ENCODE peak calls at places on chromosomes 16 and 17, in eight cellular contexts. One of them, this sample, is unnamed.

GRCh38 chr17:46001390-46002310 is 2.6 kb downstream of the STH start:
- DNase-seq in lower leg skin: no peak
- DNase-seq in heart left ventricle: no peak
- DNase-seq in tibial nerve: no peak
- DNase-seq in H54: no peak
- DNase-seq in A549: no peak
- DNase-seq in suprapubic skin: no peak
- DNase-seq in prostate gland: no peak
- DNase-seq in this sample: no peak

GRCh38 chr16:19348125-19348524 is 62.6 kb downstream of the CLEC19A start:
- DNase-seq in lower leg skin: no peak
- DNase-seq in heart left ventricle: no peak
- DNase-seq in tibial nerve: no peak
- DNase-seq in H54: no peak
- DNase-seq in A549: no peak
- DNase-seq in suprapubic skin: no peak
- DNase-seq in prostate gland: no peak
- DNase-seq in this sample: no peak

GRCh38 chr16:66695935-66696668 is 441 bp downstream of the CMTM4 start:
- DNase-seq in lower leg skin: peak
- DNase-seq in heart left ventricle: peak
- DNase-seq in tibial nerve: no peak
- DNase-seq in H54: no peak
- DNase-seq in A549: peak
- DNase-seq in suprapubic skin: no peak
- DNase-seq in prostate gland: peak
- DNase-seq in this sample: peak

GRCh38 chr17:75998327-75998795 is 2.3 kb upstream of the CDK3 start:
- DNase-seq in lower leg skin: no peak
- DNase-seq in heart left ventricle: peak
- DNase-seq in tibial nerve: no peak
- DNase-seq in H54: no peak
- DNase-seq in A549: no peak
- DNase-seq in suprapubic skin: no peak
- DNase-seq in prostate gland: no peak
- DNase-seq in this sample: no peak

GRCh38 chr17:57567278-57567677 is 177.8 kb downstream of the CCDC182 start:
- DNase-seq in lower leg skin: no peak
- DNase-seq in heart left ventricle: no peak
- DNase-seq in tibial nerve: no peak
- DNase-seq in H54: no peak
- DNase-seq in A549: no peak
- DNase-seq in suprapubic skin: no peak
- DNase-seq in prostate gland: no peak
- DNase-seq in this sample: no peak

GRCh38 chr17:66805567-66805966 is 29.4 kb upstream of the CACNG5 start:
- DNase-seq in lower leg skin: no peak
- DNase-seq in heart left ventricle: no peak
- DNase-seq in tibial nerve: no peak
- DNase-seq in H54: no peak
- DNase-seq in A549: no peak
- DNase-seq in suprapubic skin: no peak
- DNase-seq in prostate gland: no peak
- DNase-seq in this sample: no peak

GRCh38 chr17:3961564-3962047 is 2.6 kb downstream of the ATP2A3 start:
- DNase-seq in lower leg skin: no peak
- DNase-seq in heart left ventricle: no peak
- DNase-seq in tibial nerve: no peak
- DNase-seq in H54: no peak
- DNase-seq in A549: no peak
- DNase-seq in suprapubic skin: no peak
- DNase-seq in prostate gland: no peak
- DNase-seq in this sample: no peak

GRCh38 chr16:70522216-70523000 is 946 bp downstream of the COG4 start:
- DNase-seq in lower leg skin: no peak
- DNase-seq in heart left ventricle: no peak
- DNase-seq in tibial nerve: no peak
- DNase-seq in H54: no peak
- DNase-seq in A549: no peak
- DNase-seq in suprapubic skin: no peak
- DNase-seq in prostate gland: no peak
- DNase-seq in this sample: no peak

GRCh38 chr16:68744744-68745280 is 7.7 kb downstream of the CDH1 start:
- DNase-seq in lower leg skin: peak
- DNase-seq in heart left ventricle: no peak
- DNase-seq in tibial nerve: no peak
- DNase-seq in H54: no peak
- DNase-seq in A549: peak
- DNase-seq in suprapubic skin: no peak
- DNase-seq in prostate gland: peak
- DNase-seq in this sample: no peak

GRCh38 chr17:66348605-66349165 is 46.3 kb downstream of the PRKCA start:
- DNase-seq in lower leg skin: no peak
- DNase-seq in heart left ventricle: no peak
- DNase-seq in tibial nerve: no peak
- DNase-seq in H54: peak
- DNase-seq in A549: peak
- DNase-seq in suprapubic skin: no peak
- DNase-seq in prostate gland: peak
- DNase-seq in this sample: peak

GRCh38 chr17:66351053-66351452 is 48.6 kb downstream of the PRKCA start:
- DNase-seq in lower leg skin: peak
- DNase-seq in heart left ventricle: no peak
- DNase-seq in tibial nerve: no peak
- DNase-seq in H54: no peak
- DNase-seq in A549: no peak
- DNase-seq in suprapubic skin: no peak
- DNase-seq in prostate gland: no peak
- DNase-seq in this sample: no peak

GRCh38 chr17:18107971-18108370 is 585 bp upstream of the MYO15A start:
- DNase-seq in lower leg skin: no peak
- DNase-seq in heart left ventricle: no peak
- DNase-seq in tibial nerve: no peak
- DNase-seq in H54: no peak
- DNase-seq in A549: no peak
- DNase-seq in suprapubic skin: no peak
- DNase-seq in prostate gland: no peak
- DNase-seq in this sample: no peak

GRCh38 chr17:18105027-18105426 is 3.5 kb upstream of the MYO15A start:
- DNase-seq in lower leg skin: no peak
- DNase-seq in heart left ventricle: no peak
- DNase-seq in tibial nerve: no peak
- DNase-seq in H54: no peak
- DNase-seq in A549: no peak
- DNase-seq in suprapubic skin: no peak
- DNase-seq in prostate gland: no peak
- DNase-seq in this sample: no peak

GRCh38 chr17:18105595-18105994 is 3.0 kb upstream of the MYO15A start:
- DNase-seq in lower leg skin: no peak
- DNase-seq in heart left ventricle: no peak
- DNase-seq in tibial nerve: no peak
- DNase-seq in H54: no peak
- DNase-seq in A549: no peak
- DNase-seq in suprapubic skin: no peak
- DNase-seq in prostate gland: no peak
- DNase-seq in this sample: no peak

GRCh38 chr17:18107061-18107460 is 1.5 kb upstream of the MYO15A start:
- DNase-seq in lower leg skin: no peak
- DNase-seq in heart left ventricle: no peak
- DNase-seq in tibial nerve: no peak
- DNase-seq in H54: no peak
- DNase-seq in A549: no peak
- DNase-seq in suprapubic skin: no peak
- DNase-seq in prostate gland: no peak
- DNase-seq in this sample: no peak

GRCh38 chr17:18106211-18106610 is 2.3 kb upstream of the MYO15A start:
- DNase-seq in lower leg skin: no peak
- DNase-seq in heart left ventricle: no peak
- DNase-seq in tibial nerve: no peak
- DNase-seq in H54: no peak
- DNase-seq in A549: no peak
- DNase-seq in suprapubic skin: no peak
- DNase-seq in prostate gland: no peak
- DNase-seq in this sample: no peak
- TF ChIP-seq POLR2A in lower leg skin: no peak
- TF ChIP-seq POLR2A in heart left ventricle: no peak
- TF ChIP-seq POLR2A in tibial nerve: no peak
- TF ChIP-seq POLR2A in H54: no peak
- TF ChIP-seq POLR2A in A549: no peak
- TF ChIP-seq POLR2A in suprapubic skin: no peak
- TF ChIP-seq POLR2A in prostate gland: no peak
- TF ChIP-seq POLR2A in this sample: no peak

GRCh38 chr17:44687752-44688151 is 1.8 kb downstream of the CCDC43 start:
- DNase-seq in lower leg skin: no peak
- DNase-seq in heart left ventricle: no peak
- DNase-seq in tibial nerve: no peak
- DNase-seq in H54: no peak
- DNase-seq in A549: no peak
- DNase-seq in suprapubic skin: no peak
- DNase-seq in prostate gland: no peak
- DNase-seq in this sample: no peak

GRCh38 chr17:44693609-44694008 is 4.0 kb upstream of the CCDC43 start:
- DNase-seq in lower leg skin: no peak
- DNase-seq in heart left ventricle: no peak
- DNase-seq in tibial nerve: no peak
- DNase-seq in H54: no peak
- DNase-seq in A549: no peak
- DNase-seq in suprapubic skin: no peak
- DNase-seq in prostate gland: no peak
- DNase-seq in this sample: no peak

GRCh38 chr17:44688200-44688599 is 1.4 kb downstream of the CCDC43 start:
- DNase-seq in lower leg skin: no peak
- DNase-seq in heart left ventricle: no peak
- DNase-seq in tibial nerve: no peak
- DNase-seq in H54: no peak
- DNase-seq in A549: no peak
- DNase-seq in suprapubic skin: no peak
- DNase-seq in prostate gland: no peak
- DNase-seq in this sample: no peak

GRCh38 chr17:44688675-44689491 is 693 bp downstream of the CCDC43 start:
- DNase-seq in lower leg skin: no peak
- DNase-seq in heart left ventricle: no peak
- DNase-seq in tibial nerve: no peak
- DNase-seq in H54: no peak
- DNase-seq in A549: no peak
- DNase-seq in suprapubic skin: no peak
- DNase-seq in prostate gland: no peak
- DNase-seq in this sample: no peak

DNA sequence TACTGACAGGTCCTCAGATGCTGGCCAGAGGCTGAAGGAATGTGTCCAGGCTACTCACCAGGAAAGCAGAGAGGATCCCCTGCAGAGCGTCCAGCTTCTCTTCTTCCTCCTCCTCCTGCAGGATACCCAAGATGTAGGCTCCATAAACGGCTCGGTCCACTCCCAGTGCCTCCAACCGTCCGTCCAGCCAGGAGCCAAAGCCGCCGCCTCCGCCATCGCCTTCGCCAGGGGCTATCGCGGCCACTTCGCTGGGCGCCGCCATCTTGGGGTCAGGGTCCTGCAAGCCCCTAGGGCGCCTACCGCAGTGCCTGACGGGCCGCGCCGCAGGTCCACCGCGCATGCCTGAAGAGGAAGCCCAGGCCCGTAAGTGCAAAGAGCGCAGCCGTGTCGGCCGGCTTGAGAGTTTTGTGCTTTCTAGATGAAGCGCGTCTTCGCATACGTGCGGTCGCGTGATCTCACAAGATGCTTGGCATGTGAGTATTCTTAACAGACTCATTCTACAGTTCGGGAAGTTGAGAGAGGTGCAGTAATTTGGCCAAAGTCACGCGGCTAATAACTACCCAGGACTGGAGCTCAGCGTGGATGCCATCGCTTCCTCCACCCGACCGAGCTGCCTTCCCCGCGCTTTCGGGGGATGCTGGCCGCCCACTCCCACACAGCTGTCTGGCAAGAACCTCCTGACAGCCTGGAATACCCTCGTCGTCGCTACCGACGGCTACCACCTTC is at the start of gene CCDC43:
- DNase-seq in lower leg skin: peak
- DNase-seq in heart left ventricle: peak
- DNase-seq in tibial nerve: peak
- DNase-seq in H54: peak
- DNase-seq in A549: peak
- DNase-seq in suprapubic skin: peak
- DNase-seq in prostate gland: peak
- DNase-seq in this sample: peak
- TF ChIP-seq POLR2A in lower leg skin: no peak
- TF ChIP-seq POLR2A in heart left ventricle: peak
- TF ChIP-seq POLR2A in tibial nerve: peak
- TF ChIP-seq POLR2A in H54: no peak
- TF ChIP-seq POLR2A in A549: peak
- TF ChIP-seq POLR2A in suprapubic skin: peak
- TF ChIP-seq POLR2A in prostate gland: peak
- TF ChIP-seq POLR2A in this sample: peak

GRCh38 chr16:4957720-4958509 is at the start of gene SEC14L5:
- DNase-seq in lower leg skin: peak
- DNase-seq in heart left ventricle: peak
- DNase-seq in tibial nerve: peak
- DNase-seq in H54: peak
- DNase-seq in A549: peak
- DNase-seq in suprapubic skin: peak
- DNase-seq in prostate gland: peak
- DNase-seq in this sample: peak
- TF ChIP-seq POLR2A in lower leg skin: no peak
- TF ChIP-seq POLR2A in heart left ventricle: no peak
- TF ChIP-seq POLR2A in tibial nerve: no peak
- TF ChIP-seq POLR2A in H54: no peak
- TF ChIP-seq POLR2A in A549: no peak
- TF ChIP-seq POLR2A in suprapubic skin: no peak
- TF ChIP-seq POLR2A in prostate gland: peak
- TF ChIP-seq POLR2A in this sample: peak

GRCh38 chr16:534856-535445 is 7.4 kb downstream of the CAPN15 start:
- DNase-seq in lower leg skin: no peak
- DNase-seq in heart left ventricle: no peak
- DNase-seq in tibial nerve: no peak
- DNase-seq in H54: no peak
- DNase-seq in A549: no peak
- DNase-seq in suprapubic skin: no peak
- DNase-seq in prostate gland: no peak
- DNase-seq in this sample: no peak
- TF ChIP-seq POLR2A in lower leg skin: no peak
- TF ChIP-seq POLR2A in heart left ventricle: no peak
- TF ChIP-seq POLR2A in tibial nerve: no peak
- TF ChIP-seq POLR2A in H54: no peak
- TF ChIP-seq POLR2A in A549: no peak
- TF ChIP-seq POLR2A in suprapubic skin: no peak
- TF ChIP-seq POLR2A in prostate gland: no peak
- TF ChIP-seq POLR2A in this sample: no peak